ENCODE peak calls at places on chromosomes 5 and 9, in five cellular contexts. S, J, X, L and G are unnamed samples.

GRCh38 chr5:179755022-179755421 is 22.4 kb downstream of the MAML1 start:
- DNase-seq in L (peak), X (no peak), J (no peak), S (no peak), G (no peak)

GRCh38 chr5:146751781-146752401 is 126.7 kb downstream of the PPP2R2B start:
- DNase-seq in J (no peak), S (no peak), L (no peak), X (peak), G (no peak)

GRCh38 chr5:2106721-2107120 is 224.0 kb upstream of the IRX4 start:
- DNase-seq in S (no peak), L (no peak), X (no peak), J (no peak), G (no peak)

GRCh38 chr9:99822596-99823391 is 1.1 kb downstream of the NR4A3 start:
- DNase-seq in X (no peak), S (no peak), J (no peak), L (peak), G (no peak)

GRCh38 chr9:108673386-108673785 is 182.4 kb downstream of the ACTL7B start:
- DNase-seq in S (no peak), L (no peak), X (no peak), J (no peak), G (no peak)

GRCh38 chr9:21110708-21111576 is 30.7 kb downstream of the IFNW1 start:
- DNase-seq in J (no peak), S (peak), L (peak), X (peak), G (peak)

GRCh38 chr5:74624501-74624900 is 16.0 kb downstream of the ENC1 start:
- DNase-seq in J (no peak), S (no peak), L (no peak), X (no peak), G (no peak)

GRCh38 chr9:134026561-134026960 is 1.3 kb downstream of the BRD3OS start:
- DNase-seq in J (no peak), L (no peak), S (no peak), X (no peak), G (no peak)

GRCh38 chr5:64505769-64506566 is at the start of gene RGS7BP:
- DNase-seq in S (no peak), X (no peak), L (no peak), J (peak), G (peak)

GRCh38 chr5:16864566-16864965 is 71.5 kb downstream of the MYO10 start:
- DNase-seq in S (no peak), L (no peak), J (no peak), X (no peak), G (peak)

GRCh38 chr5:118603278-118603677 is 385.1 kb downstream of the DTWD2 start:
- DNase-seq in S (no peak), L (no peak), J (no peak), X (no peak), G (no peak)

GRCh38 chr5:74767579-74767913 is 497 bp downstream of the NSA2 start:
- DNase-seq in S (peak), X (no peak), L (peak), J (no peak), G (peak)

GRCh38 chr9:6944896-6945295 is 187.1 kb downstream of the KDM4C start:
- DNase-seq in X (no peak), L (no peak), S (no peak), J (no peak), G (no peak)

GRCh38 chr5:135494196-135494595 is 41.6 kb downstream of the NEUROG1 start:
- DNase-seq in S (no peak), X (no peak), L (no peak), J (no peak), G (no peak)

GRCh38 chr9:127754099-127754760 is 19.1 kb upstream of the TOR2A start:
- DNase-seq in J (no peak), X (no peak), S (no peak), L (no peak), G (no peak)

GRCh38 chr5:81554647-81555046 is 160.7 kb upstream of the ACOT12 start:
- DNase-seq in S (no peak), L (no peak), X (no peak), J (no peak), G (no peak)

GRCh38 chr5:117588611-117589010 is 1014.0 kb upstream of the SEMA6A start:
- DNase-seq in X (no peak), S (no peak), J (no peak), L (no peak), G (peak)

GRCh38 chr5:170219615-170220014 is 13.2 kb upstream of the C5orf58 start:
- DNase-seq in L (no peak), J (no peak), S (peak), X (no peak), G (no peak)

GRCh38 chr9:107137495-107138202 is 145.4 kb upstream of the RAD23B start:
- DNase-seq in X (no peak), J (no peak), L (peak), S (peak), G (peak)

GRCh38 chr5:54969856-54970828 is 15.3 kb downstream of the ESM1 start:
- DNase-seq in S (no peak), L (no peak), J (no peak), X (no peak), G (no peak)

GRCh38 chr9:95506438-95506691 is 10.4 kb downstream of the PTCH1 start:
- DNase-seq in J (no peak), S (no peak), X (no peak), L (peak), G (no peak)

GRCh38 chr5:124289641-124290201 is 456.7 kb downstream of the ZNF608 start:
- DNase-seq in L (peak), S (peak), X (no peak), J (peak), G (no peak)

GRCh38 chr9:19116391-19116790 is 10.9 kb downstream of the PLIN2 start:
- DNase-seq in L (no peak), S (no peak), J (no peak), X (no peak), G (no peak)

GRCh38 chr9:133788819-133789733 is 50.9 kb upstream of the SARDH start:
- DNase-seq in L (peak), J (no peak), X (no peak), S (no peak), G (no peak)

GRCh38 chr5:73288803-73289720 is 116.1 kb downstream of the TMEM174 start:
- DNase-seq in J (no peak), X (no peak), S (no peak), L (no peak), G (no peak)

GRCh38 chr5:110251366-110251765 is 475.1 kb downstream of the TMEM232 start:
- DNase-seq in S (no peak), J (no peak), X (no peak), L (no peak), G (no peak)

GRCh38 chr9:110208031-110208430 is at the start of gene C9orf152:
- DNase-seq in S (no peak), L (no peak), J (no peak), X (no peak), G (peak)

GRCh38 chr5:16552666-16553343 is 64.0 kb downstream of the RETREG1 start:
- DNase-seq in L (peak), S (peak), J (peak), X (no peak), G (peak)

GRCh38 chr5:56298329-56298962 is 65.3 kb upstream of the ANKRD55 start:
- DNase-seq in X (no peak), S (no peak), L (no peak), J (no peak), G (no peak)

GRCh38 chr5:112316731-112317130 is 102.3 kb downstream of the EPB41L4A start:
- DNase-seq in X (no peak), L (no peak), J (no peak), S (no peak), G (no peak)

GRCh38 chr9:37329576-37329975 is 92.9 kb upstream of the GRHPR start:
- DNase-seq in X (no peak), L (no peak), S (no peak), J (no peak), G (no peak)

GRCh38 chr9:38015267-38015666 is 53.8 kb downstream of the SHB start:
- DNase-seq in X (no peak), J (no peak), S (no peak), L (no peak), G (no peak)

GRCh38 chr9:2085719-2086515 is 70.8 kb downstream of the SMARCA2 start:
- DNase-seq in J (no peak), S (no peak), L (no peak), X (no peak), G (no peak)

GRCh38 chr9:110443146-110443877 is 105.6 kb upstream of the TXNDC8 start:
- DNase-seq in L (peak), J (no peak), S (no peak), X (no peak), G (no peak)

GRCh38 chr5:113190347-113190746 is 213.7 kb downstream of the DCP2 start:
- DNase-seq in X (no peak), L (no peak), S (no peak), J (no peak), G (no peak)

GRCh38 chr9:126733005-126733404 is 71.8 kb upstream of the ZBTB43 start:
- DNase-seq in L (peak), S (no peak), J (no peak), X (no peak), G (no peak)

GRCh38 chr5:104635216-104635615 is 1072.6 kb upstream of the NUDT12 start:
- DNase-seq in L (no peak), J (no peak), S (no peak), X (no peak), G (no peak)
- TF ChIP-seq JUND in L (no peak), J (no peak), S (no peak), X (no peak), G (no peak)

GRCh38 chr5:19701731-19702130 is 286.3 kb downstream of the CDH18 start:
- DNase-seq in L (no peak), S (no peak), J (no peak), X (no peak), G (no peak)

GRCh38 chr5:19709403-19709802 is 278.6 kb downstream of the CDH18 start:
- DNase-seq in J (no peak), S (no peak), L (no peak), X (no peak), G (no peak)

GRCh38 chr5:19706776-19707175 is 281.2 kb downstream of the CDH18 start:
- DNase-seq in L (no peak), J (no peak), S (no peak), X (no peak), G (no peak)
- TF ChIP-seq JUND in L (no peak), J (no peak), S (no peak), X (no peak), G (no peak)

DNA sequence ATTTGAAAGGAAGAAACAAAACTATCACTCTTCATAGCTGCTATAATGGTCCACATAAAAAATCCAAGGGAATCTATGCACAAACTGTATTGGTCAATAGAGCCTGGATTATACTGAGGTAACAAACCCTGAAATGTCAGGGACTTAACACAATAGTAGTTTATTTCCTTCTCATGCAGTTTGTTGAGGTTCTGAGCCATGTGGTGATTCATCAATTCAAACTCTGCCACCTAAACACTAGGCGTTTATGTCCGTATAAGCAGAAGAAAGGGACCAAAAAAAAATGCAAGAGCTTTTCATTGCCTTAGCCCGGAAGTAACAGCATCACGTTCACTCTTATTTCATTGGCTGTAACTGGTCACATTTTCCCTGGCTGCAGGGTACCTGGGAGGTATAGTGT is 464.7 kb downstream of the ZSWIM6 start:
- DNase-seq in J (no peak), X (no peak), L (no peak), S (no peak), G (no peak)
- TF ChIP-seq JUND in J (no peak), X (no peak), L (no peak), S (no peak), G (no peak)

GRCh38 chr5:148880197-148880596 is 53.8 kb downstream of the ADRB2 start:
- DNase-seq in J (no peak), X (no peak), S (no peak), L (no peak), G (no peak)

GRCh38 chr5:148873690-148874485 is 47.5 kb downstream of the ADRB2 start:
- DNase-seq in S (no peak), X (no peak), L (no peak), J (no peak), G (no peak)

GRCh38 chr5:148873120-148873519 is 46.7 kb downstream of the ADRB2 start:
- DNase-seq in J (no peak), X (no peak), L (no peak), S (no peak), G (no peak)

GRCh38 chr5:148880696-148881095 is 54.3 kb downstream of the ADRB2 start:
- DNase-seq in S (no peak), X (no peak), L (no peak), J (no peak), G (no peak)

GRCh38 chr5:148875205-148875875 is 48.9 kb downstream of the ADRB2 start:
- DNase-seq in X (no peak), L (no peak), S (no peak), J (no peak), G (no peak)
- TF ChIP-seq JUND in X (no peak), L (no peak), S (no peak), J (no peak), G (no peak)